ENCODE peak calls at places on chromosomes 7 and 10, in nine cellular contexts. T, K, A, R, J, H, F, U and M are unnamed samples. For H3K4me1, the result is how much of the 10 kb centered on the place peaks cover.

GRCh38 chr7:17095001-17095574 is 203.4 kb upstream of the AHR start:
- DNase-seq in H (no peak), A (no peak), J (no peak), T (no peak), F (no peak), R (no peak), K (no peak), U (peak), M (no peak)

GRCh38 chr10:30743586-30743985 is 114.0 kb upstream of the LYZL2 start:
- DNase-seq in F (no peak), R (no peak), A (no peak), J (no peak), H (no peak), K (no peak), T (no peak), U (no peak), M (no peak)

GRCh38 chr10:125102216-125102615 is 58.1 kb downstream of the CTBP2 start:
- DNase-seq in H (peak), K (peak), F (peak), A (peak), J (no peak), R (no peak), T (no peak), U (peak), M (no peak)

GRCh38 chr10:86733260-86733671 is 23.2 kb upstream of the BMPR1A start:
- DNase-seq in U (no peak), R (no peak), A (no peak), J (no peak), T (no peak), K (peak), H (peak), F (no peak), M (no peak)

GRCh38 chr7:105388373-105389089 is at the start of gene SRPK2:
- DNase-seq in U (peak), K (peak), T (peak), F (peak), A (peak), H (peak), R (peak), J (no peak), M (peak)

GRCh38 chr7:134504660-134505164 is 22.7 kb upstream of the AKR1B10 start:
- DNase-seq in A (no peak), J (no peak), F (no peak), U (no peak), K (no peak), R (no peak), H (no peak), T (no peak), M (no peak)

GRCh38 chr10:17428616-17429097 is 25.7 kb downstream of the ST8SIA6 start:
- DNase-seq in J (no peak), A (no peak), T (no peak), F (peak), R (no peak), K (no peak), U (no peak), H (no peak), M (no peak)

GRCh38 chr7:35355911-35356310 is 102.0 kb upstream of the TBX20 start:
- DNase-seq in R (no peak), K (no peak), A (no peak), T (no peak), F (no peak), H (no peak), J (no peak), U (no peak), M (no peak)

GRCh38 chr10:122213766-122214165 is 57.3 kb upstream of the BTBD16 start:
- DNase-seq in F (no peak), R (no peak), H (no peak), K (no peak), U (no peak), A (no peak), T (no peak), J (no peak), M (no peak)

DNA sequence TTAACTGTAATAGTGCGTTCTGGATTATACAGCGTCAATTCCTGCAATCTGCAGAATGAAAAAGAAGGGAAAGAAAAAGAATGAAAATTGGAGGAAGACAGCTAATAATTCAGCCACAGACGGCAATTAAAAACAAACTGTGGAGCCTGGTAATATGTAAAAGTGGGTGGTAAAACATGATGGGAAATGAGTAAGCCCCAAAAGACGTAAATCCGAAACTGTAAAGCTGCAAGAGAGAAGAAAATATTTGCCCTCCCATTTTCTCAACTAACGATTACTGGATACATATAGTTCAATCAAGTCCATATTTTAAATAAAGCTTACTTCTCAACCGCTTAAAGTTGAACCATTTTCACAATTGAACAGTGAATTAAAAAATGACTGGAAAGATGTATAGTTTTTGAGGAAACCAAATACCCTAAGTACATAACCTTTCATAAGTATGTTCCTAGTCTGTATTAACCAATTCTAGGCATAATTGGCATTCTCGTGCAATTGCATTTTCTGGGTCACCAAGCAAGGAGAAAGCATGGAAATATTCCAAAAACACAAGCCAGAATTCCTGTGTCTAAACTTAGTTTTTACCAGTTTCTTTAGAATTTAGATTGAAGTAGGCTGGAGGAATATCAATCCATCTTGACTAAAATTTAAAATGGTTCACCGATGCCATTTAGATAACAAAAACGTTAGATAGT is 44.8 kb downstream of the MALSU1 start:
- DNase-seq in U (no peak), K (no peak), F (no peak), T (no peak), R (no peak), J (no peak), A (no peak), H (peak), M (no peak)
- TF ChIP-seq POLR2A in U (no peak), K (no peak), F (no peak), T (no peak), R (no peak), J (no peak), A (no peak), H (no peak), M (no peak)

DNA sequence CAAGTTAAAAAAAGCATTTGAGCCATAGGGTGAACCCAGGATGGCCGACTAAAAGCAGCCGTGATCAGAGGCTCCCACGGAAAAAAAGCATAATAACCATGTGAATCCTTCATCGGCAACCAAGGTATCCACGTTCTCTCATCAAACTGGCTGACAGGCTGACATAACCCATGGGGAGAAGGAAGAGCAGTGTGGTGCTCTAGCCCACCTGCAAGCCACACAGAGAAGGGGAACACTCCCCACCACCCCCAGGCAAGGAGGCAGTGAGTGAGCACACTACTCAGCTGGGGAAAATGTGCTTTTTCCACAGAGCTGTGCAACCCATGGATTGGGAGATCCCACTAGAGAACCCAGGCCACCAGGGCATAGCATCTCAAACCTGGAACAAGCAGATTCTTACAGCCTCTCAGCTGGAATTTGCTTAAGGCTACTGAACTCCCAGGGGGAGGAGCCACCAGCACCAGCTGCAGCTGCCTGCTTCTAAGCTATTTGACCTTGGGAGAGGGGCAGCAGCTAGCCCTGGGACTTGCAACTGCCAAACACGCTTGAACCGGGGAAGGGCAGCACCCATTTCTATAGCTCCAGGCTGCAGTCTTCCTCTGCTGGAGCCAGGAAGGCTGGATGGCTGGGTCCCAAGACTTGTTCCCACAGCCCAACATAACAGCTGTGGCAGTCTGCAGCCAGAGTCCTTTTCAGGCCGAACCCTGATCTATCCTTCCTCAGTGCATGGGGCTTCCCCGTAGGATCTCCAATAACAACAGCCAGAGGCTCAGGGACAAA is 178.2 kb upstream of the NRG3 start:
- DNase-seq in K (no peak), F (peak), A (no peak), J (no peak), U (no peak), T (no peak), H (no peak), R (no peak), M (no peak)
- H3K4me1 ChIP-seq in K (under half), F (under half), A (under half), J (under half), U (under half), T (under half), H (under half), R (under half), M (under half)

DNA sequence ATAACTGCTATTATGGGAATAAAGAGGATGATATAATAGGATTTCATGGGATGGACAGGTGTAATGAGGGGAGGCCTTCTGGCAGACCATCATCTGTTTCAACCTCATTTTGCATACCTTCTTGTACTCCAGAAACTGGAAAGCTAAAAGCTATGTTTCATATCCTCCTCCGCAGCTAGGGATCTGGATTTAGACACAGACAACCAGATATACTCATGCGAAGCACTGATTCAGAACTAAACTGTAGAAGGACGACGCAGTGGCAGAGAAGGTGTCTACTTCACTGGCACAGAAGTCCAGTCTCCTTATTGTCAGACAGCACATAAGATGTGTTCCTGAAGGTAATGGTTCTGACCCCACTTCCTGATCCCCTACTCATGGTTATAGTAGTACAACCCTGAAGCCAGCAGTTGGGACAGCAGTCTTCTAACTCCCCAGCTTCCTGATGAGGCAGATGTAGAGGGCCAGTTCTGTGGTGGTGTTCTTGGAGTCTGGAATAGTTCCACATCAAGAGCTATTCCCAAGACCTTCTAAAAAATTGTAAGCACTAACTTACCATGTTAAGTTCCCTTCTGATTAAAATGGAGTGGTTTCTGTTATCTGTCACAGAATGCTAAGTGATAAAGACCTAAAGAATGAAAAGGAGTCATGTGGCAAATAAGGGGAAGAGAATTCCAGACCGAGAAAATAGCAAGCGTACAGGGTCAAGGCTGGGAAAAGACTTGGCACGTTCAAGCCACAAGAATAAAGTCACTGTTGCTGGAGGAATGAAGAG is 550.3 kb downstream of the GRM8 start:
- DNase-seq in K (no peak), J (no peak), T (no peak), A (no peak), U (no peak), H (no peak), F (no peak), R (no peak), M (no peak)
- TF ChIP-seq POLR2A in K (no peak), J (no peak), T (no peak), A (no peak), U (no peak), H (no peak), F (no peak), R (no peak), M (no peak)

DNA sequence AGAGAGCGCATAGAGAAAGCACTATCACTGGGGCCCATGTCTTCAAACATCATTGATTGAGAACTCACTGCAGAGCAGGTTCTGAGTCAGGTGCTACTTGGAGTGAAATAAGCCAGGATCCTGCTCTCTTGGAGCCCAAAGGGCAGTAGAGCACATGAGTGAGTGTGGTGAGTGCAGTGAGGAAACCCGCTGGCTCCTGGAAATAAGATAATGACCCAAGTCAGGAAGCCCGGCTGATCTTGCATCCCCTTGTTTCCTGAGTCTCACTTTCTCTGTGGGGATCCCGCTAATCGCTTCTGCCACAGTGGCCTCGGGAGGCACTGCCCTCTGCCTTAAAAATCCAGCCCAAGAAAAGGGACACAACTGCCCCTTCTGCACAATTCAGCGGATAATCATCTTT is 7.1 kb upstream of the FAM107B start:
- DNase-seq in A (no peak), T (no peak), J (no peak), U (no peak), H (no peak), R (no peak), K (no peak), F (no peak), M (no peak)
- H3K4me1 ChIP-seq in A (under half), T (under half), J (under half), U (under half), H (under half), R (half or more), K (under half), F (under half), M (under half)

GRCh38 chr7:5528815-5529442 is 105.3 kb upstream of the TNRC18 start:
- DNase-seq in F (no peak), T (no peak), J (no peak), K (no peak), A (no peak), R (no peak), H (no peak), U (no peak), M (peak)

GRCh38 chr7:5525271-5526189 is 101.9 kb upstream of the TNRC18 start:
- DNase-seq in F (no peak), U (peak), H (peak), T (no peak), K (no peak), J (peak), R (no peak), A (no peak), M (peak)

GRCh38 chr7:5526190-5527037 is 102.8 kb upstream of the TNRC18 start:
- DNase-seq in K (peak), J (no peak), T (peak), U (peak), R (no peak), F (peak), A (peak), H (peak), M (peak)

GRCh38 chr7:5532520-5533335 is 109.1 kb upstream of the TNRC18 start:
- DNase-seq in H (no peak), J (no peak), R (no peak), K (peak), A (peak), U (peak), T (peak), F (peak), M (peak)

GRCh38 chr7:5528071-5528814 is 104.6 kb upstream of the TNRC18 start:
- DNase-seq in K (peak), J (no peak), U (peak), A (peak), F (peak), H (peak), R (no peak), T (peak), M (peak)
- TF ChIP-seq POLR2A in K (no peak), J (no peak), U (peak), A (peak), F (no peak), H (peak), R (no peak), T (no peak), M (peak)

GRCh38 chr10:110358278-110358677 is 53.6 kb upstream of the SMNDC1 start:
- DNase-seq in J (no peak), U (no peak), R (no peak), K (no peak), T (no peak), A (no peak), F (no peak), H (no peak), M (no peak)
- H3K4me1 ChIP-seq in J (half or more), U (under half), R (half or more), K (under half), T (under half), A (under half), F (half or more), H (under half), M (under half)

GRCh38 chr7:129224251-129225205 is at the start of gene AHCYL2:
- DNase-seq in R (peak), T (peak), J (peak), K (peak), F (peak), A (peak), U (peak), H (peak), M (peak)
- TF ChIP-seq POLR2A in R (peak), T (peak), J (peak), K (peak), F (no peak), A (peak), U (no peak), H (peak), M (peak)